ENCODE peak calls at places on chromosomes 13 and 19, in seven cellular contexts. One of them, this sample, is unnamed.

GRCh38 chr19:3099347-3100145 is 5.4 kb downstream of the GNA11 start:
- DNase-seq in AG04450: no peak
- DNase-seq in DND-41: no peak
- DNase-seq in brain microvascular endothelial cell: no peak
- DNase-seq in adrenal gland: no peak
- DNase-seq in SK-N-SH: no peak
- DNase-seq in bronchial epithelial cell: no peak
- DNase-seq in this sample: no peak

GRCh38 chr13:65336106-65336603 is 1894.0 kb downstream of the PCDH9 start:
- DNase-seq in bronchial epithelial cell: no peak
- DNase-seq in adrenal gland: no peak
- DNase-seq in SK-N-SH: no peak
- DNase-seq in AG04450: no peak
- DNase-seq in DND-41: no peak
- DNase-seq in brain microvascular endothelial cell: no peak
- DNase-seq in this sample: no peak

GRCh38 chr13:99015606-99016520 is 38.0 kb upstream of the DOCK9 start:
- DNase-seq in adrenal gland: no peak
- DNase-seq in SK-N-SH: no peak
- DNase-seq in brain microvascular endothelial cell: no peak
- DNase-seq in DND-41: peak; percentile 59
- DNase-seq in AG04450: no peak
- DNase-seq in bronchial epithelial cell: peak; percentile 49
- DNase-seq in this sample: no peak

GRCh38 chr13:99969368-99969933 is 2.1 kb downstream of the ZIC5 start:
- DNase-seq in bronchial epithelial cell: no peak
- DNase-seq in DND-41: no peak
- DNase-seq in adrenal gland: no peak
- DNase-seq in brain microvascular endothelial cell: no peak
- DNase-seq in AG04450: no peak
- DNase-seq in SK-N-SH: peak; percentile 56
- DNase-seq in this sample: no peak

GRCh38 chr19:55373318-55373992 is 3.2 kb upstream of the TMEM190 start:
- DNase-seq in brain microvascular endothelial cell: no peak
- DNase-seq in adrenal gland: no peak
- DNase-seq in SK-N-SH: no peak
- DNase-seq in AG04450: no peak
- DNase-seq in DND-41: no peak
- DNase-seq in bronchial epithelial cell: no peak
- DNase-seq in this sample: no peak

GRCh38 chr13:107563099-107563925 is 652.0 kb downstream of the LIG4 start:
- DNase-seq in SK-N-SH: peak; percentile 25
- DNase-seq in AG04450: no peak
- DNase-seq in adrenal gland: no peak
- DNase-seq in bronchial epithelial cell: no peak
- DNase-seq in DND-41: no peak
- DNase-seq in brain microvascular endothelial cell: no peak
- DNase-seq in this sample: no peak

GRCh38 chr13:61477619-61478018 is 62.0 kb upstream of the PCDH20 start:
- DNase-seq in DND-41: no peak
- DNase-seq in SK-N-SH: no peak
- DNase-seq in bronchial epithelial cell: no peak
- DNase-seq in adrenal gland: no peak
- DNase-seq in brain microvascular endothelial cell: no peak
- DNase-seq in AG04450: no peak
- DNase-seq in this sample: no peak

GRCh38 chr13:114002009-114002544 is 28.2 kb upstream of the C13orf46 start:
- DNase-seq in AG04450: no peak
- DNase-seq in adrenal gland: no peak
- DNase-seq in brain microvascular endothelial cell: no peak
- DNase-seq in bronchial epithelial cell: no peak
- DNase-seq in SK-N-SH: no peak
- DNase-seq in DND-41: no peak
- DNase-seq in this sample: no peak

GRCh38 chr13:39874331-39875055 is 219.0 kb downstream of the COG6 start:
- DNase-seq in AG04450: no peak
- DNase-seq in brain microvascular endothelial cell: no peak
- DNase-seq in bronchial epithelial cell: no peak
- DNase-seq in adrenal gland: no peak
- DNase-seq in DND-41: no peak
- DNase-seq in SK-N-SH: no peak
- DNase-seq in this sample: no peak

GRCh38 chr13:81140675-81141074 is 799.7 kb upstream of the SPRY2 start:
- DNase-seq in bronchial epithelial cell: no peak
- DNase-seq in SK-N-SH: no peak
- DNase-seq in brain microvascular endothelial cell: no peak
- DNase-seq in DND-41: no peak
- DNase-seq in AG04450: no peak
- DNase-seq in adrenal gland: no peak
- DNase-seq in this sample: no peak

GRCh38 chr13:112057736-112058518 is 9.0 kb upstream of the SOX1 start:
- DNase-seq in brain microvascular endothelial cell: no peak
- DNase-seq in DND-41: no peak
- DNase-seq in adrenal gland: no peak
- DNase-seq in AG04450: no peak
- DNase-seq in SK-N-SH: no peak
- DNase-seq in bronchial epithelial cell: no peak
- DNase-seq in this sample: no peak

GRCh38 chr19:44476559-44477408 is 23.5 kb downstream of the ZNF180 start:
- DNase-seq in bronchial epithelial cell: peak; percentile 12
- DNase-seq in AG04450: no peak
- DNase-seq in DND-41: no peak
- DNase-seq in adrenal gland: no peak
- DNase-seq in SK-N-SH: no peak
- DNase-seq in brain microvascular endothelial cell: no peak
- DNase-seq in this sample: peak; percentile 33

GRCh38 chr13:67557642-67558241 is 327.6 kb upstream of the PCDH9 start:
- DNase-seq in AG04450: no peak
- DNase-seq in adrenal gland: no peak
- DNase-seq in SK-N-SH: no peak
- DNase-seq in DND-41: no peak
- DNase-seq in bronchial epithelial cell: no peak
- DNase-seq in brain microvascular endothelial cell: no peak
- DNase-seq in this sample: no peak

GRCh38 chr19:41882568-41883462 is at the start of gene ARHGEF1:
- DNase-seq in adrenal gland: no peak
- DNase-seq in AG04450: no peak
- DNase-seq in SK-N-SH: peak; percentile 89
- DNase-seq in bronchial epithelial cell: no peak
- DNase-seq in brain microvascular endothelial cell: no peak
- DNase-seq in DND-41: peak; percentile 77
- DNase-seq in this sample: no peak

GRCh38 chr19:47093841-47094240 is 19.7 kb downstream of the ZC3H4 start:
- DNase-seq in adrenal gland: no peak
- DNase-seq in AG04450: no peak
- DNase-seq in SK-N-SH: no peak
- DNase-seq in DND-41: no peak
- DNase-seq in brain microvascular endothelial cell: no peak
- DNase-seq in bronchial epithelial cell: no peak
- DNase-seq in this sample: no peak

GRCh38 chr19:33388231-33388816 is 14.8 kb downstream of the CEBPG start:
- DNase-seq in brain microvascular endothelial cell: no peak
- DNase-seq in AG04450: no peak
- DNase-seq in SK-N-SH: peak; percentile 34
- DNase-seq in bronchial epithelial cell: no peak
- DNase-seq in adrenal gland: no peak
- DNase-seq in DND-41: no peak
- DNase-seq in this sample: no peak

GRCh38 chr19:50290775-50291174 is 38.4 kb downstream of the KCNC3 start:
- DNase-seq in bronchial epithelial cell: no peak
- DNase-seq in AG04450: no peak
- DNase-seq in SK-N-SH: no peak
- DNase-seq in adrenal gland: no peak
- DNase-seq in DND-41: no peak
- DNase-seq in brain microvascular endothelial cell: no peak
- DNase-seq in this sample: no peak

GRCh38 chr19:8367327-8368001 is 3.5 kb downstream of the ANGPTL4 start:
- DNase-seq in DND-41: no peak
- DNase-seq in SK-N-SH: peak; percentile 95
- DNase-seq in brain microvascular endothelial cell: peak; percentile 92
- DNase-seq in AG04450: peak; percentile 96
- DNase-seq in bronchial epithelial cell: peak; percentile 79
- DNase-seq in adrenal gland: peak; percentile 88
- DNase-seq in this sample: peak; percentile 96

GRCh38 chr13:48551329-48551728 is 18.4 kb upstream of the RCBTB2 start:
- DNase-seq in AG04450: no peak
- DNase-seq in SK-N-SH: no peak
- DNase-seq in bronchial epithelial cell: no peak
- DNase-seq in adrenal gland: no peak
- DNase-seq in brain microvascular endothelial cell: no peak
- DNase-seq in DND-41: peak; percentile 34
- DNase-seq in this sample: no peak

GRCh38 chr19:55265173-55265572 is 6.4 kb upstream of the PPP6R1 start:
- DNase-seq in DND-41: no peak
- DNase-seq in bronchial epithelial cell: no peak
- DNase-seq in brain microvascular endothelial cell: no peak
- DNase-seq in SK-N-SH: no peak
- DNase-seq in AG04450: no peak
- DNase-seq in adrenal gland: no peak
- DNase-seq in this sample: no peak

GRCh38 chr19:1754651-1755466 is 1.6 kb downstream of the ONECUT3 start:
- DNase-seq in AG04450: no peak
- DNase-seq in SK-N-SH: no peak
- DNase-seq in DND-41: no peak
- DNase-seq in brain microvascular endothelial cell: no peak
- DNase-seq in adrenal gland: no peak
- DNase-seq in bronchial epithelial cell: no peak
- DNase-seq in this sample: no peak

DNA sequence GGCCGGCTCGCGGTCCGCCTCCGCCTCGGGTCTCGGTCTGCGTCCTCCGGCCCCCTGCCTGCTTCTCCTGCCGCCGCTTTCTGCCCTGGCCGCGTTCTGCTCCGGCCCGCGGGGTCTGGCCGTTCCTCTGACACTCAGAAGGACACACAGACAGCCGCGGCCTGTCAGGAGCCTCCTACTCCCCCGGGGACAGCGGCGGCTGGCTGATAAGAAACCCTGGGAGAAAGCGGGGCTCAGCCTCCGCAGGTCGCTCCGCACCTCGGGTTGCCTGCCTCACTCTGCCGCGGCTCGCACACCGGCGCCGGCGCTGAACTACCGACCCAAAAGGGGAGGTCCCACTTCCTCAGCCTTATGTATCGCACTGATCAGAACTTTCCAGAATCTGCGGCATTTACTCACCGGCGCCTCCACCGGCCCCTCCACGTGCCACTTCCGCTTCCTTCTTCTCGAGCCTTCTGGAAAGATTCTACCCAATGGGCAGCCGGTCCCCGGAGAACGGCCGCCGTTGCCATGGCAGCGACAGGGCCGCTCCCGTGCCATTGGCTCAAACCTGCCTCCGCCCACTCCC is at the start of gene HSPH1:
- DNase-seq in AG04450: peak; percentile 92
- DNase-seq in brain microvascular endothelial cell: peak; percentile 98
- DNase-seq in DND-41: peak; percentile 97
- DNase-seq in SK-N-SH: peak; percentile 94
- DNase-seq in bronchial epithelial cell: peak; percentile 93
- DNase-seq in adrenal gland: peak; percentile 99
- DNase-seq in this sample: peak; percentile 99
- TF ChIP-seq CTCF in AG04450: peak; percentile 18
- TF ChIP-seq CTCF in brain microvascular endothelial cell: peak; percentile 38
- TF ChIP-seq CTCF in DND-41: peak; percentile 33
- TF ChIP-seq CTCF in SK-N-SH: peak; percentile 35
- TF ChIP-seq CTCF in bronchial epithelial cell: peak; percentile 25
- TF ChIP-seq CTCF in adrenal gland: no peak
- TF ChIP-seq CTCF in this sample: peak; percentile 32

GRCh38 chr13:111039735-111040134 is 75.4 kb upstream of the ARHGEF7 start:
- DNase-seq in SK-N-SH: no peak
- DNase-seq in AG04450: no peak
- DNase-seq in brain microvascular endothelial cell: no peak
- DNase-seq in adrenal gland: no peak
- DNase-seq in bronchial epithelial cell: no peak
- DNase-seq in DND-41: no peak
- DNase-seq in this sample: no peak
- TF ChIP-seq CTCF in SK-N-SH: no peak
- TF ChIP-seq CTCF in AG04450: no peak
- TF ChIP-seq CTCF in brain microvascular endothelial cell: no peak
- TF ChIP-seq CTCF in adrenal gland: no peak
- TF ChIP-seq CTCF in bronchial epithelial cell: no peak
- TF ChIP-seq CTCF in DND-41: peak; percentile 8
- TF ChIP-seq CTCF in this sample: no peak

DNA sequence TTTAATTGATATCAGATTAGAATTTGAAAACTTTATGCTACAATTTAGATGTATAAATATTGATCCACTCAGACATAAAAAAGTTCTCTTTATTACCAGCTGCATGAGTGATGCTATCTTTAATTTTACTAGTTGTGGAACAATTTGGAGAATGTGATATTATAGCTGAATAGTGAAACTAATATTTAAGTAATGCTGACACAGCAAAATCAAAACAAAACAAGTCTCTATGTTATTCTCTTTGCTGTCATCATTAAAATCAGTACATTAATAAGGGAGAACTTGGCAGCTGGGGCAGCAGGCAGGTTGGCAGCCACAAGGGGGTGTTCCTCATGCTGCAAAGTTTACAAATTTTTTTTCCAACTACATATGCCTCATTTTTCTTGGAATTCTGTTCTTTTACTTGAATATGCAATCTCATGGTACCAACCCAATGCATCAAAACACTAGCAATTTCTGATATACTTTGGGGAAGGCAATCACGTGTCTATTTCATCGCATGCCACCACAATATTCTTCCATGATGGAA is 585.3 kb downstream of the FGF9 start:
- DNase-seq in brain microvascular endothelial cell: no peak
- DNase-seq in AG04450: no peak
- DNase-seq in SK-N-SH: no peak
- DNase-seq in DND-41: no peak
- DNase-seq in adrenal gland: no peak
- DNase-seq in bronchial epithelial cell: no peak
- DNase-seq in this sample: no peak
- TF ChIP-seq CTCF in brain microvascular endothelial cell: peak; percentile 16
- TF ChIP-seq CTCF in AG04450: no peak
- TF ChIP-seq CTCF in SK-N-SH: peak; percentile 23
- TF ChIP-seq CTCF in DND-41: no peak
- TF ChIP-seq CTCF in adrenal gland: no peak
- TF ChIP-seq CTCF in bronchial epithelial cell: no peak
- TF ChIP-seq CTCF in this sample: no peak

GRCh38 chr13:41056194-41056593 is 5.1 kb upstream of the WBP4 start:
- DNase-seq in adrenal gland: no peak
- DNase-seq in bronchial epithelial cell: no peak
- DNase-seq in AG04450: no peak
- DNase-seq in SK-N-SH: no peak
- DNase-seq in brain microvascular endothelial cell: no peak
- DNase-seq in DND-41: no peak
- DNase-seq in this sample: no peak

GRCh38 chr13:41056996-41057711 is 4.2 kb upstream of the WBP4 start:
- DNase-seq in AG04450: no peak
- DNase-seq in SK-N-SH: no peak
- DNase-seq in bronchial epithelial cell: no peak
- DNase-seq in brain microvascular endothelial cell: no peak
- DNase-seq in DND-41: no peak
- DNase-seq in adrenal gland: no peak
- DNase-seq in this sample: no peak

GRCh38 chr13:41053384-41053826 is 7.9 kb upstream of the WBP4 start:
- DNase-seq in AG04450: no peak
- DNase-seq in SK-N-SH: no peak
- DNase-seq in DND-41: no peak
- DNase-seq in adrenal gland: no peak
- DNase-seq in brain microvascular endothelial cell: no peak
- DNase-seq in bronchial epithelial cell: peak; percentile 73
- DNase-seq in this sample: no peak

GRCh38 chr13:41054212-41054877 is 7.0 kb upstream of the WBP4 start:
- DNase-seq in brain microvascular endothelial cell: peak; percentile 38
- DNase-seq in AG04450: no peak
- DNase-seq in SK-N-SH: peak; percentile 41
- DNase-seq in adrenal gland: peak; percentile 45
- DNase-seq in DND-41: peak; percentile 50
- DNase-seq in bronchial epithelial cell: peak; percentile 56
- DNase-seq in this sample: peak; percentile 61

GRCh38 chr13:41054919-41055619 is 6.2 kb upstream of the WBP4 start:
- DNase-seq in DND-41: no peak
- DNase-seq in bronchial epithelial cell: no peak
- DNase-seq in AG04450: no peak
- DNase-seq in brain microvascular endothelial cell: no peak
- DNase-seq in SK-N-SH: peak; percentile 15
- DNase-seq in adrenal gland: no peak
- DNase-seq in this sample: no peak
- TF ChIP-seq CTCF in DND-41: peak; percentile 59
- TF ChIP-seq CTCF in bronchial epithelial cell: peak; percentile 46
- TF ChIP-seq CTCF in AG04450: peak; percentile 32
- TF ChIP-seq CTCF in brain microvascular endothelial cell: peak; percentile 49
- TF ChIP-seq CTCF in SK-N-SH: peak; percentile 45
- TF ChIP-seq CTCF in adrenal gland: no peak
- TF ChIP-seq CTCF in this sample: peak; percentile 36

This sample was measured in astrocyte of the spinal cord.